ENCODE peak calls at places on chromosomes 11 and 22, in seven cellular contexts. V is brain microvascular endothelial cell, B is left lung, D is dorsolateral prefrontal cortex, M is bronchial epithelial cell, F is tibial nerve, Q is GM12864. L is an unnamed sample.
A peak's percentile ranks its signal among the peaks of the same experiment; 100 is the strongest.

GRCh38 chr11:117859061-117859460 is 17.4 kb downstream of the FXYD6 start:
- DNase-seq in V (no peak), B (no peak), D (no peak), M (no peak), F (no peak), Q (no peak), L (no peak)

GRCh38 chr11:34548278-34548677 is 34.7 kb upstream of the ELF5 start:
- DNase-seq in V (no peak), B (no peak), D (no peak), M (no peak), F (no peak), Q (no peak), L (no peak)

GRCh38 chr22:19289475-19290161 is 1.9 kb downstream of the CLTCL1 start:
- DNase-seq in V (peak; percentile 94), B (no peak), D (no peak), M (peak; percentile 74), F (no peak), Q (no peak), L (no peak)

GRCh38 chr11:44149651-44150050 is 54.2 kb downstream of the EXT2 start:
- DNase-seq in V (peak; percentile 22), B (no peak), D (no peak), M (no peak), F (no peak), Q (no peak), L (no peak)

GRCh38 chr11:32072872-32073661 is 17.8 kb upstream of the RCN1 start:
- DNase-seq in V (no peak), B (no peak), D (no peak), M (no peak), F (no peak), Q (no peak), L (no peak)

GRCh38 chr11:129992161-129992944 is 10.3 kb downstream of the PRDM10 start:
- DNase-seq in V (no peak), B (no peak), D (no peak), M (peak; percentile 69), F (no peak), Q (no peak), L (peak; percentile 20)

GRCh38 chr11:85115798-85116197 is 511.3 kb downstream of the DLG2 start:
- DNase-seq in V (no peak), B (no peak), D (no peak), M (no peak), F (no peak), Q (no peak), L (no peak)

GRCh38 chr22:44112191-44112590 is 68.5 kb upstream of the PARVG start:
- DNase-seq in V (no peak), B (no peak), D (no peak), M (no peak), F (no peak), Q (no peak), L (no peak)

GRCh38 chr11:86570020-86570419 is 102.4 kb downstream of the ME3 start:
- DNase-seq in V (no peak), B (no peak), D (no peak), M (peak; percentile 45), F (no peak), Q (no peak), L (no peak)

GRCh38 chr22:28333106-28333505 is 346.5 kb downstream of the TTC28 start:
- DNase-seq in V (no peak), B (no peak), D (no peak), M (no peak), F (no peak), Q (no peak), L (no peak)

GRCh38 chr22:35637943-35638342 is 10.3 kb upstream of the APOL6 start:
- DNase-seq in V (no peak), B (no peak), D (no peak), M (no peak), F (no peak), Q (no peak), L (no peak)

GRCh38 chr11:58465690-58466089 is 23.7 kb upstream of the OR5B12 start:
- DNase-seq in V (no peak), B (no peak), D (no peak), M (peak; percentile 70), F (no peak), Q (no peak), L (no peak)

GRCh38 chr11:46361283-46362145 is 14.3 kb downstream of the DGKZ start:
- DNase-seq in V (peak; percentile 69), B (peak; percentile 78), D (peak; percentile 51), M (no peak), F (no peak), Q (peak; percentile 48), L (no peak)

GRCh38 chr22:38788417-38788816 is 5.5 kb downstream of the DNAL4 start:
- DNase-seq in V (peak; percentile 83), B (no peak), D (no peak), M (peak; percentile 64), F (no peak), Q (no peak), L (peak; percentile 75)

GRCh38 chr11:34516247-34517040 is 2.9 kb upstream of the ELF5 start:
- DNase-seq in V (no peak), B (no peak), D (no peak), M (no peak), F (no peak), Q (no peak), L (no peak)

GRCh38 chr22:23557036-23557435 is 23.1 kb downstream of the IGLL1 start:
- DNase-seq in V (no peak), B (no peak), D (no peak), M (no peak), F (no peak), Q (no peak), L (no peak)

GRCh38 chr22:42228480-42228879 is 42.0 kb downstream of the TCF20 start:
- DNase-seq in V (no peak), B (no peak), D (no peak), M (no peak), F (no peak), Q (no peak), L (no peak)

GRCh38 chr11:111555255-111555654 is 14.7 kb downstream of the LAYN start:
- DNase-seq in V (peak; percentile 28), B (no peak), D (no peak), M (peak; percentile 96), F (no peak), Q (no peak), L (no peak)

GRCh38 chr11:111549869-111550203 is 9.3 kb downstream of the LAYN start:
- DNase-seq in V (no peak), B (no peak), D (no peak), M (no peak), F (no peak), Q (no peak), L (no peak)

GRCh38 chr11:111550258-111550657 is 9.7 kb downstream of the LAYN start:
- DNase-seq in V (no peak), B (no peak), D (no peak), M (no peak), F (no peak), Q (no peak), L (no peak)

GRCh38 chr11:111557425-111558111 is 17.0 kb downstream of the LAYN start:
- DNase-seq in V (peak; percentile 90), B (no peak), D (no peak), M (peak; percentile 95), F (no peak), Q (no peak), L (peak; percentile 90)

GRCh38 chr11:111554532-111554931 is 14.0 kb downstream of the LAYN start:
- DNase-seq in V (no peak), B (no peak), D (no peak), M (peak; percentile 95), F (no peak), Q (no peak), L (no peak)
- H3K4me3 ChIP-seq in V (no peak overlapping the region), B (no peak overlapping the region), D (no peak overlapping the region), M (no peak overlapping the region), F (no peak overlapping the region), Q (no peak overlapping the region), L (no peak overlapping the region)

DNA sequence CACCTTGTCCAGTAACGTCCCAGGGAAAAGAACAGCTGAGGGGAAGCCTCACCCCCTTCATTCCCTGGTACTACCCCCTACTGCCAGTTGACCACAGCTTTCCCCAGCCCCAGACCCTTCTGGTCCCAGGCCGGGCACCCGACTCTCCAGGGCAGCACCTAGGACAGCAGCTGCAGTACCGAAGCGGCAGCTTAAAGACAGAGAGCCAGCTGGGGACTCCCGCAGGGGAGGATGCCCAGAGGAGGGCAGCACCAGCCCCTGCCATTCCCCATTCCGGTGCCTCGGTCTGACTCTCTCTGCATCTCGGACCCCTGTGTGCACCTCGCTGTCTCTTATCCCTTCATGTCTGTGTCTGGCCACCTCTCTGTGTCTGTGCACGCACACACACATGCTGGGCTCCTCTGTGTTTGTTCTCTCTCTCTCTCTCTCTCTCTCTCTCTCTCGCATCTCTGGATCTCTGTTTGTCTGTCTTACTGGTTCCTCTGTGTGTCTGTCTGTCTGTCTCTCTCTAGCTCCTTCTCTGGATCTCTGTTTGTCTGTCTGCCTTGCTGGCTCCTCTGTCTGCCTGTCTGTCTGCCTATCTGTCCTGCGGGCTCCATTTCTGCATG is 9.4 kb downstream of the IGSF9B start:
- DNase-seq in V (peak; percentile 29), B (no peak), D (peak; percentile 61), M (peak; percentile 24), F (no peak), Q (no peak), L (no peak)
- TF ChIP-seq CTCF in V (peak; percentile 61), B (no peak), D (peak; percentile 46), M (peak; percentile 45), F (peak; percentile 23), Q (peak; percentile 37), L (peak; percentile 36)

DNA sequence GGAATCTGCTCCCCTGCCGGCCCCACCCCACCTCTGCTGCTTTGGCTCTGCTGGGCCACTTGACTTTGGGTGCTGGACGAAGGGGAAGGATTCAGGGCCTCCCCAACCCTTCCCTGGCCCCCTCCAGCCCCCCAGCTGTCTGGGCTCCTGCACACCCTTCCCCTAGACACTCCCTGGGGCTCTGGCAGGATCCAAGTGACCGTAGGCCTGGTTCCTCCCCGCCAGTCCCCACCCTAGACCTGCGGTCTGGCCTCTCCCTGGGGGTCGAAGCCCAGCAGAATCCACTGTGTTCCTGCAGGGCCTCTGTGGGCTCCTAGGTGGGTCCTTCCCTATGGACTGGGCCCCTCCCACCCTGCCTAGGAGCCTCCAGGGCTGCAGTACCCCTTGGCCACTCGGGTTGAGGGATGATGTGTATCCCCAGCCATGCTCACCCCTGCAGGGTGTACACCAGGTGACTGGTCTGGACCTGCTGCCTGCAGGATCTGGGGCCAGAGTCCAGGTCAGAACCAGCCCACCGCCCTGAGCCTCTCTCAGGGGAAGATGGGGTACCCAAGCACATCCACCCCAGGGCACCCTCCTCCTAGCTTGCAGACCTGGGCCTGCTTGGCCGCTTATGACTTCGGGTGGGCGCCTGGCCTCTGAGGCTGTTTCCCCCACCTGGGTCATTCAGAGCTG is 5.6 kb downstream of the PIM3 start:
- DNase-seq in V (no peak), B (peak; percentile 43), D (peak; percentile 25), M (no peak), F (no peak), Q (no peak), L (no peak)
- H3K4me3 ChIP-seq in V (no peak overlapping the region), B (no peak overlapping the region), D (no peak overlapping the region), M (no peak overlapping the region), F (no peak overlapping the region), Q (no peak overlapping the region), L (no peak overlapping the region)

DNA sequence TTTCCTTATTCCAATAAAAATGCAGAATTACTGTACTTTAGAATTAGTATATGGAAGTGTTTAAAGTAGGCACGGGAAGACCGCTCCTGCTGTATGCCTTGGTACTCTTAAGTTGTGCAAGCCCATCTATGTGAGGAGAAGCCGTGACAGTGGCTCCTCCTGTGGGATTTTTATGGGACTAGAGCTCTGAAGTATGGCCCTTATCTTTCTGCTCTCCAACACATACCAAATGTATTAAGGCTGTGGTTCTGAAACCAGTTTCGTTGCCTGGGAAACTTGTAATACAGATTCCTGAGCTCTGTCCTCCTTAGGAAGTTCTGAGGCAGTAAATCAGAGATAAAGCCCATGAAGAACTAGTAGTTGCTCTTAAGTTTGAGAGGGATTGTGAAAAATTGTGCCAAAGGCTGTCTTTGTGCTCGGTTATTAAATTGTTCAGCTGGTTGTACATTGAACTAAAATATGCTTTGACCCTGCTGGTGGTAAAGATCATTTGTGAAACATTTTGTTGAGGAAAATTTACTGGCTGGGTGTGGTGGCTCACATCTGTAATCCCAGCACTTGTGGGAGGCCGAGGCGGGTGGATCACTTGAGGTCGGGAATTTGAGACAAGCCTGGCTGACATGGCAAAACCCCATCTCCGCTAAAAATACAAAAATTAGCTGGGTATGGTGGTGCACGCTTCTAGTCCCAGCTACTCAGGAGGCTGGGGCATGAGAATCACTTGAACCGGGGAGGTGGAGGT is 29.3 kb downstream of the RTN3 start:
- DNase-seq in V (peak; percentile 89), B (no peak), D (no peak), M (no peak), F (no peak), Q (no peak), L (peak; percentile 37)
- TF ChIP-seq CTCF in V (peak; percentile 39), B (no peak), D (no peak), M (no peak), F (no peak), Q (no peak), L (no peak)

L was measured in HFF-Myc.